ENCODE peak calls at places on chromosomes 1 and 21, in nine cellular contexts. One of them, this sample, is unnamed.

GRCh38 chr1:20552728-20553571 is 577 bp downstream of the FAM43B start:
- DNase-seq in Peyer's patch: no peak
- DNase-seq in NCI-H526 treated with DMSO at 0.1 percent for 48 hours: no peak
- DNase-seq in ELR: no peak
- DNase-seq in stimulated activated CD8-positive, alpha-beta memory T cell treated with anti-CD3 and anti-CD28 coated beads, Interleukin-4, amount 100 ng/mL, for 24 hours: no peak
- DNase-seq in brain microvascular endothelial cell: no peak
- DNase-seq in ovary: no peak
- DNase-seq in activated CD4-positive, alpha-beta T cell treated with anti-CD3 and anti-CD28 coated beads, Interleukin-2, amount 50 U/mL, for 24 hours: no peak
- DNase-seq in lower leg skin: no peak
- DNase-seq in this sample: no peak

GRCh38 chr1:207823880-207824566 is 72.2 kb downstream of the CD46 start:
- DNase-seq in ovary: peak
- DNase-seq in Peyer's patch: peak
- DNase-seq in NCI-H526 treated with DMSO at 0.1 percent for 48 hours: no peak
- DNase-seq in brain microvascular endothelial cell: peak
- DNase-seq in activated CD4-positive, alpha-beta T cell treated with anti-CD3 and anti-CD28 coated beads, Interleukin-2, amount 50 U/mL, for 24 hours: peak
- DNase-seq in stimulated activated CD8-positive, alpha-beta memory T cell treated with anti-CD3 and anti-CD28 coated beads, Interleukin-4, amount 100 ng/mL, for 24 hours: peak
- DNase-seq in lower leg skin: peak
- DNase-seq in ELR: peak
- DNase-seq in this sample: peak

GRCh38 chr1:101482306-101482705 is 245.5 kb downstream of the S1PR1 start:
- DNase-seq in brain microvascular endothelial cell: no peak
- DNase-seq in activated CD4-positive, alpha-beta T cell treated with anti-CD3 and anti-CD28 coated beads, Interleukin-2, amount 50 U/mL, for 24 hours: no peak
- DNase-seq in lower leg skin: no peak
- DNase-seq in ovary: no peak
- DNase-seq in ELR: no peak
- DNase-seq in NCI-H526 treated with DMSO at 0.1 percent for 48 hours: no peak
- DNase-seq in stimulated activated CD8-positive, alpha-beta memory T cell treated with anti-CD3 and anti-CD28 coated beads, Interleukin-4, amount 100 ng/mL, for 24 hours: no peak
- DNase-seq in Peyer's patch: no peak
- DNase-seq in this sample: no peak

GRCh38 chr1:230385173-230385480 is 41.0 kb downstream of the PGBD5 start:
- DNase-seq in NCI-H526 treated with DMSO at 0.1 percent for 48 hours: no peak
- DNase-seq in brain microvascular endothelial cell: no peak
- DNase-seq in ELR: no peak
- DNase-seq in activated CD4-positive, alpha-beta T cell treated with anti-CD3 and anti-CD28 coated beads, Interleukin-2, amount 50 U/mL, for 24 hours: no peak
- DNase-seq in lower leg skin: no peak
- DNase-seq in ovary: no peak
- DNase-seq in stimulated activated CD8-positive, alpha-beta memory T cell treated with anti-CD3 and anti-CD28 coated beads, Interleukin-4, amount 100 ng/mL, for 24 hours: no peak
- DNase-seq in Peyer's patch: no peak
- DNase-seq in this sample: no peak

GRCh38 chr1:1345384-1345783 is 3.8 kb downstream of the DVL1 start:
- DNase-seq in ELR: peak
- DNase-seq in lower leg skin: no peak
- DNase-seq in ovary: no peak
- DNase-seq in NCI-H526 treated with DMSO at 0.1 percent for 48 hours: no peak
- DNase-seq in stimulated activated CD8-positive, alpha-beta memory T cell treated with anti-CD3 and anti-CD28 coated beads, Interleukin-4, amount 100 ng/mL, for 24 hours: no peak
- DNase-seq in activated CD4-positive, alpha-beta T cell treated with anti-CD3 and anti-CD28 coated beads, Interleukin-2, amount 50 U/mL, for 24 hours: no peak
- DNase-seq in brain microvascular endothelial cell: no peak
- DNase-seq in Peyer's patch: no peak
- DNase-seq in this sample: no peak

GRCh38 chr1:165075725-165076370 is 280.7 kb downstream of the LMX1A start:
- DNase-seq in lower leg skin: no peak
- DNase-seq in brain microvascular endothelial cell: peak
- DNase-seq in ELR: peak
- DNase-seq in activated CD4-positive, alpha-beta T cell treated with anti-CD3 and anti-CD28 coated beads, Interleukin-2, amount 50 U/mL, for 24 hours: no peak
- DNase-seq in Peyer's patch: no peak
- DNase-seq in NCI-H526 treated with DMSO at 0.1 percent for 48 hours: peak
- DNase-seq in ovary: no peak
- DNase-seq in stimulated activated CD8-positive, alpha-beta memory T cell treated with anti-CD3 and anti-CD28 coated beads, Interleukin-4, amount 100 ng/mL, for 24 hours: no peak
- DNase-seq in this sample: peak

GRCh38 chr1:181151378-181152326 is 63.2 kb downstream of the IER5 start:
- DNase-seq in stimulated activated CD8-positive, alpha-beta memory T cell treated with anti-CD3 and anti-CD28 coated beads, Interleukin-4, amount 100 ng/mL, for 24 hours: no peak
- DNase-seq in Peyer's patch: no peak
- DNase-seq in lower leg skin: no peak
- DNase-seq in brain microvascular endothelial cell: no peak
- DNase-seq in ELR: peak
- DNase-seq in NCI-H526 treated with DMSO at 0.1 percent for 48 hours: no peak
- DNase-seq in ovary: no peak
- DNase-seq in activated CD4-positive, alpha-beta T cell treated with anti-CD3 and anti-CD28 coated beads, Interleukin-2, amount 50 U/mL, for 24 hours: no peak
- DNase-seq in this sample: no peak

GRCh38 chr1:59384443-59384842 is 87.5 kb downstream of the FGGY start:
- DNase-seq in brain microvascular endothelial cell: no peak
- DNase-seq in ovary: no peak
- DNase-seq in NCI-H526 treated with DMSO at 0.1 percent for 48 hours: no peak
- DNase-seq in lower leg skin: no peak
- DNase-seq in activated CD4-positive, alpha-beta T cell treated with anti-CD3 and anti-CD28 coated beads, Interleukin-2, amount 50 U/mL, for 24 hours: no peak
- DNase-seq in ELR: no peak
- DNase-seq in stimulated activated CD8-positive, alpha-beta memory T cell treated with anti-CD3 and anti-CD28 coated beads, Interleukin-4, amount 100 ng/mL, for 24 hours: no peak
- DNase-seq in Peyer's patch: no peak
- DNase-seq in this sample: no peak

GRCh38 chr1:6098303-6099215 is 52.9 kb downstream of the KCNAB2 start:
- DNase-seq in ovary: no peak
- DNase-seq in ELR: peak
- DNase-seq in NCI-H526 treated with DMSO at 0.1 percent for 48 hours: no peak
- DNase-seq in activated CD4-positive, alpha-beta T cell treated with anti-CD3 and anti-CD28 coated beads, Interleukin-2, amount 50 U/mL, for 24 hours: no peak
- DNase-seq in Peyer's patch: peak
- DNase-seq in brain microvascular endothelial cell: no peak
- DNase-seq in stimulated activated CD8-positive, alpha-beta memory T cell treated with anti-CD3 and anti-CD28 coated beads, Interleukin-4, amount 100 ng/mL, for 24 hours: no peak
- DNase-seq in lower leg skin: no peak
- DNase-seq in this sample: peak

GRCh38 chr1:10899490-10900264 is 103.2 kb upstream of the CASZ1 start:
- DNase-seq in Peyer's patch: no peak
- DNase-seq in stimulated activated CD8-positive, alpha-beta memory T cell treated with anti-CD3 and anti-CD28 coated beads, Interleukin-4, amount 100 ng/mL, for 24 hours: no peak
- DNase-seq in ELR: no peak
- DNase-seq in activated CD4-positive, alpha-beta T cell treated with anti-CD3 and anti-CD28 coated beads, Interleukin-2, amount 50 U/mL, for 24 hours: no peak
- DNase-seq in brain microvascular endothelial cell: no peak
- DNase-seq in ovary: no peak
- DNase-seq in NCI-H526 treated with DMSO at 0.1 percent for 48 hours: no peak
- DNase-seq in lower leg skin: no peak
- DNase-seq in this sample: no peak

GRCh38 chr1:56399326-56400292 is 179.8 kb downstream of the PLPP3 start:
- DNase-seq in stimulated activated CD8-positive, alpha-beta memory T cell treated with anti-CD3 and anti-CD28 coated beads, Interleukin-4, amount 100 ng/mL, for 24 hours: no peak
- DNase-seq in ovary: no peak
- DNase-seq in activated CD4-positive, alpha-beta T cell treated with anti-CD3 and anti-CD28 coated beads, Interleukin-2, amount 50 U/mL, for 24 hours: no peak
- DNase-seq in lower leg skin: no peak
- DNase-seq in brain microvascular endothelial cell: no peak
- DNase-seq in Peyer's patch: no peak
- DNase-seq in ELR: no peak
- DNase-seq in NCI-H526 treated with DMSO at 0.1 percent for 48 hours: no peak
- DNase-seq in this sample: no peak

GRCh38 chr1:162471290-162471853 is 26.2 kb upstream of the UHMK1 start:
- DNase-seq in Peyer's patch: no peak
- DNase-seq in NCI-H526 treated with DMSO at 0.1 percent for 48 hours: no peak
- DNase-seq in lower leg skin: no peak
- DNase-seq in ovary: no peak
- DNase-seq in ELR: no peak
- DNase-seq in activated CD4-positive, alpha-beta T cell treated with anti-CD3 and anti-CD28 coated beads, Interleukin-2, amount 50 U/mL, for 24 hours: no peak
- DNase-seq in stimulated activated CD8-positive, alpha-beta memory T cell treated with anti-CD3 and anti-CD28 coated beads, Interleukin-4, amount 100 ng/mL, for 24 hours: no peak
- DNase-seq in brain microvascular endothelial cell: no peak
- DNase-seq in this sample: no peak

GRCh38 chr1:228011721-228012311 is 5.0 kb downstream of the WNT3A start:
- DNase-seq in NCI-H526 treated with DMSO at 0.1 percent for 48 hours: no peak
- DNase-seq in ovary: peak
- DNase-seq in activated CD4-positive, alpha-beta T cell treated with anti-CD3 and anti-CD28 coated beads, Interleukin-2, amount 50 U/mL, for 24 hours: no peak
- DNase-seq in Peyer's patch: peak
- DNase-seq in brain microvascular endothelial cell: no peak
- DNase-seq in stimulated activated CD8-positive, alpha-beta memory T cell treated with anti-CD3 and anti-CD28 coated beads, Interleukin-4, amount 100 ng/mL, for 24 hours: no peak
- DNase-seq in ELR: no peak
- DNase-seq in lower leg skin: peak
- DNase-seq in this sample: no peak

GRCh38 chr21:33640697-33641338 is 723 bp downstream of the CRYZL1 start:
- DNase-seq in stimulated activated CD8-positive, alpha-beta memory T cell treated with anti-CD3 and anti-CD28 coated beads, Interleukin-4, amount 100 ng/mL, for 24 hours: no peak
- DNase-seq in Peyer's patch: no peak
- DNase-seq in NCI-H526 treated with DMSO at 0.1 percent for 48 hours: no peak
- DNase-seq in ovary: no peak
- DNase-seq in brain microvascular endothelial cell: no peak
- DNase-seq in ELR: peak
- DNase-seq in lower leg skin: no peak
- DNase-seq in activated CD4-positive, alpha-beta T cell treated with anti-CD3 and anti-CD28 coated beads, Interleukin-2, amount 50 U/mL, for 24 hours: no peak
- DNase-seq in this sample: peak

GRCh38 chr1:46448109-46448911 is 41.3 kb upstream of the DMBX1 start:
- DNase-seq in ovary: no peak
- DNase-seq in stimulated activated CD8-positive, alpha-beta memory T cell treated with anti-CD3 and anti-CD28 coated beads, Interleukin-4, amount 100 ng/mL, for 24 hours: no peak
- DNase-seq in lower leg skin: no peak
- DNase-seq in activated CD4-positive, alpha-beta T cell treated with anti-CD3 and anti-CD28 coated beads, Interleukin-2, amount 50 U/mL, for 24 hours: no peak
- DNase-seq in Peyer's patch: no peak
- DNase-seq in NCI-H526 treated with DMSO at 0.1 percent for 48 hours: no peak
- DNase-seq in ELR: no peak
- DNase-seq in brain microvascular endothelial cell: no peak
- DNase-seq in this sample: no peak

GRCh38 chr1:43446881-43447835 is 6.6 kb downstream of the HYI start:
- DNase-seq in activated CD4-positive, alpha-beta T cell treated with anti-CD3 and anti-CD28 coated beads, Interleukin-2, amount 50 U/mL, for 24 hours: no peak
- DNase-seq in ELR: no peak
- DNase-seq in stimulated activated CD8-positive, alpha-beta memory T cell treated with anti-CD3 and anti-CD28 coated beads, Interleukin-4, amount 100 ng/mL, for 24 hours: no peak
- DNase-seq in NCI-H526 treated with DMSO at 0.1 percent for 48 hours: no peak
- DNase-seq in lower leg skin: peak
- DNase-seq in ovary: peak
- DNase-seq in brain microvascular endothelial cell: no peak
- DNase-seq in Peyer's patch: no peak
- DNase-seq in this sample: no peak

GRCh38 chr1:24418898-24419628 is 3.5 kb downstream of the NIPAL3 start:
- DNase-seq in ovary: no peak
- DNase-seq in stimulated activated CD8-positive, alpha-beta memory T cell treated with anti-CD3 and anti-CD28 coated beads, Interleukin-4, amount 100 ng/mL, for 24 hours: no peak
- DNase-seq in Peyer's patch: peak
- DNase-seq in brain microvascular endothelial cell: no peak
- DNase-seq in activated CD4-positive, alpha-beta T cell treated with anti-CD3 and anti-CD28 coated beads, Interleukin-2, amount 50 U/mL, for 24 hours: no peak
- DNase-seq in ELR: no peak
- DNase-seq in lower leg skin: no peak
- DNase-seq in NCI-H526 treated with DMSO at 0.1 percent for 48 hours: no peak
- DNase-seq in this sample: no peak

GRCh38 chr1:192485692-192486436 is 89.7 kb upstream of the RGS1 start:
- DNase-seq in lower leg skin: no peak
- DNase-seq in stimulated activated CD8-positive, alpha-beta memory T cell treated with anti-CD3 and anti-CD28 coated beads, Interleukin-4, amount 100 ng/mL, for 24 hours: no peak
- DNase-seq in ovary: peak
- DNase-seq in activated CD4-positive, alpha-beta T cell treated with anti-CD3 and anti-CD28 coated beads, Interleukin-2, amount 50 U/mL, for 24 hours: no peak
- DNase-seq in NCI-H526 treated with DMSO at 0.1 percent for 48 hours: no peak
- DNase-seq in Peyer's patch: no peak
- DNase-seq in brain microvascular endothelial cell: peak
- DNase-seq in ELR: peak
- DNase-seq in this sample: peak

GRCh38 chr1:27773732-27774445 is 870 bp downstream of the STX12 start:
- DNase-seq in stimulated activated CD8-positive, alpha-beta memory T cell treated with anti-CD3 and anti-CD28 coated beads, Interleukin-4, amount 100 ng/mL, for 24 hours: no peak
- DNase-seq in NCI-H526 treated with DMSO at 0.1 percent for 48 hours: no peak
- DNase-seq in ovary: no peak
- DNase-seq in brain microvascular endothelial cell: peak
- DNase-seq in Peyer's patch: no peak
- DNase-seq in ELR: peak
- DNase-seq in lower leg skin: no peak
- DNase-seq in activated CD4-positive, alpha-beta T cell treated with anti-CD3 and anti-CD28 coated beads, Interleukin-2, amount 50 U/mL, for 24 hours: peak
- DNase-seq in this sample: no peak

GRCh38 chr1:66455446-66455845 is 78.5 kb upstream of the SGIP1 start:
- DNase-seq in activated CD4-positive, alpha-beta T cell treated with anti-CD3 and anti-CD28 coated beads, Interleukin-2, amount 50 U/mL, for 24 hours: no peak
- DNase-seq in stimulated activated CD8-positive, alpha-beta memory T cell treated with anti-CD3 and anti-CD28 coated beads, Interleukin-4, amount 100 ng/mL, for 24 hours: no peak
- DNase-seq in ELR: no peak
- DNase-seq in brain microvascular endothelial cell: no peak
- DNase-seq in ovary: no peak
- DNase-seq in Peyer's patch: no peak
- DNase-seq in NCI-H526 treated with DMSO at 0.1 percent for 48 hours: no peak
- DNase-seq in lower leg skin: no peak
- DNase-seq in this sample: no peak

GRCh38 chr1:17731460-17731859 is 23.7 kb upstream of the ACTL8 start:
- DNase-seq in stimulated activated CD8-positive, alpha-beta memory T cell treated with anti-CD3 and anti-CD28 coated beads, Interleukin-4, amount 100 ng/mL, for 24 hours: no peak
- DNase-seq in lower leg skin: no peak
- DNase-seq in NCI-H526 treated with DMSO at 0.1 percent for 48 hours: no peak
- DNase-seq in ELR: no peak
- DNase-seq in brain microvascular endothelial cell: no peak
- DNase-seq in Peyer's patch: no peak
- DNase-seq in activated CD4-positive, alpha-beta T cell treated with anti-CD3 and anti-CD28 coated beads, Interleukin-2, amount 50 U/mL, for 24 hours: no peak
- DNase-seq in ovary: no peak
- DNase-seq in this sample: no peak

GRCh38 chr1:204429746-204430145 is 18.1 kb upstream of the PPP1R15B start:
- DNase-seq in activated CD4-positive, alpha-beta T cell treated with anti-CD3 and anti-CD28 coated beads, Interleukin-2, amount 50 U/mL, for 24 hours: no peak
- DNase-seq in brain microvascular endothelial cell: no peak
- DNase-seq in lower leg skin: peak
- DNase-seq in ovary: no peak
- DNase-seq in NCI-H526 treated with DMSO at 0.1 percent for 48 hours: no peak
- DNase-seq in Peyer's patch: no peak
- DNase-seq in ELR: no peak
- DNase-seq in stimulated activated CD8-positive, alpha-beta memory T cell treated with anti-CD3 and anti-CD28 coated beads, Interleukin-4, amount 100 ng/mL, for 24 hours: no peak
- DNase-seq in this sample: no peak

GRCh38 chr1:14713077-14713476 is 114.6 kb downstream of the KAZN start:
- DNase-seq in ELR: no peak
- DNase-seq in Peyer's patch: no peak
- DNase-seq in brain microvascular endothelial cell: no peak
- DNase-seq in activated CD4-positive, alpha-beta T cell treated with anti-CD3 and anti-CD28 coated beads, Interleukin-2, amount 50 U/mL, for 24 hours: no peak
- DNase-seq in stimulated activated CD8-positive, alpha-beta memory T cell treated with anti-CD3 and anti-CD28 coated beads, Interleukin-4, amount 100 ng/mL, for 24 hours: no peak
- DNase-seq in NCI-H526 treated with DMSO at 0.1 percent for 48 hours: no peak
- DNase-seq in ovary: no peak
- DNase-seq in lower leg skin: no peak
- DNase-seq in this sample: no peak

GRCh38 chr1:42176902-42177519 is 12.5 kb upstream of the GUCA2A start:
- DNase-seq in ovary: no peak
- DNase-seq in ELR: peak
- DNase-seq in brain microvascular endothelial cell: peak
- DNase-seq in activated CD4-positive, alpha-beta T cell treated with anti-CD3 and anti-CD28 coated beads, Interleukin-2, amount 50 U/mL, for 24 hours: no peak
- DNase-seq in lower leg skin: no peak
- DNase-seq in stimulated activated CD8-positive, alpha-beta memory T cell treated with anti-CD3 and anti-CD28 coated beads, Interleukin-4, amount 100 ng/mL, for 24 hours: no peak
- DNase-seq in NCI-H526 treated with DMSO at 0.1 percent for 48 hours: peak
- DNase-seq in Peyer's patch: no peak
- DNase-seq in this sample: peak

GRCh38 chr1:29703596-29703995 is 467.3 kb downstream of the PTPRU start:
- DNase-seq in stimulated activated CD8-positive, alpha-beta memory T cell treated with anti-CD3 and anti-CD28 coated beads, Interleukin-4, amount 100 ng/mL, for 24 hours: no peak
- DNase-seq in NCI-H526 treated with DMSO at 0.1 percent for 48 hours: peak
- DNase-seq in activated CD4-positive, alpha-beta T cell treated with anti-CD3 and anti-CD28 coated beads, Interleukin-2, amount 50 U/mL, for 24 hours: no peak
- DNase-seq in Peyer's patch: no peak
- DNase-seq in ovary: no peak
- DNase-seq in ELR: peak
- DNase-seq in lower leg skin: no peak
- DNase-seq in brain microvascular endothelial cell: peak
- DNase-seq in this sample: peak

GRCh38 chr1:185528084-185528656 is 206.0 kb upstream of the HMCN1 start:
- DNase-seq in activated CD4-positive, alpha-beta T cell treated with anti-CD3 and anti-CD28 coated beads, Interleukin-2, amount 50 U/mL, for 24 hours: no peak
- DNase-seq in lower leg skin: no peak
- DNase-seq in brain microvascular endothelial cell: no peak
- DNase-seq in ELR: no peak
- DNase-seq in stimulated activated CD8-positive, alpha-beta memory T cell treated with anti-CD3 and anti-CD28 coated beads, Interleukin-4, amount 100 ng/mL, for 24 hours: no peak
- DNase-seq in ovary: no peak
- DNase-seq in NCI-H526 treated with DMSO at 0.1 percent for 48 hours: no peak
- DNase-seq in Peyer's patch: no peak
- DNase-seq in this sample: no peak

GRCh38 chr1:6440198-6441126 is 15.9 kb downstream of the ESPN start:
- DNase-seq in ovary: no peak
- DNase-seq in activated CD4-positive, alpha-beta T cell treated with anti-CD3 and anti-CD28 coated beads, Interleukin-2, amount 50 U/mL, for 24 hours: no peak
- DNase-seq in ELR: peak
- DNase-seq in brain microvascular endothelial cell: no peak
- DNase-seq in Peyer's patch: peak
- DNase-seq in NCI-H526 treated with DMSO at 0.1 percent for 48 hours: peak
- DNase-seq in lower leg skin: no peak
- DNase-seq in stimulated activated CD8-positive, alpha-beta memory T cell treated with anti-CD3 and anti-CD28 coated beads, Interleukin-4, amount 100 ng/mL, for 24 hours: peak
- DNase-seq in this sample: peak

GRCh38 chr1:233193741-233194140 is 101.8 kb downstream of the PCNX2 start:
- DNase-seq in ovary: no peak
- DNase-seq in NCI-H526 treated with DMSO at 0.1 percent for 48 hours: no peak
- DNase-seq in Peyer's patch: no peak
- DNase-seq in activated CD4-positive, alpha-beta T cell treated with anti-CD3 and anti-CD28 coated beads, Interleukin-2, amount 50 U/mL, for 24 hours: no peak
- DNase-seq in stimulated activated CD8-positive, alpha-beta memory T cell treated with anti-CD3 and anti-CD28 coated beads, Interleukin-4, amount 100 ng/mL, for 24 hours: no peak
- DNase-seq in lower leg skin: no peak
- DNase-seq in brain microvascular endothelial cell: no peak
- DNase-seq in ELR: no peak
- DNase-seq in this sample: no peak

GRCh38 chr1:13600762-13601483 is 17.3 kb downstream of the PDPN start:
- DNase-seq in lower leg skin: no peak
- DNase-seq in NCI-H526 treated with DMSO at 0.1 percent for 48 hours: no peak
- DNase-seq in ovary: no peak
- DNase-seq in ELR: no peak
- DNase-seq in activated CD4-positive, alpha-beta T cell treated with anti-CD3 and anti-CD28 coated beads, Interleukin-2, amount 50 U/mL, for 24 hours: no peak
- DNase-seq in Peyer's patch: no peak
- DNase-seq in brain microvascular endothelial cell: no peak
- DNase-seq in stimulated activated CD8-positive, alpha-beta memory T cell treated with anti-CD3 and anti-CD28 coated beads, Interleukin-4, amount 100 ng/mL, for 24 hours: no peak
- DNase-seq in this sample: no peak

GRCh38 chr1:19059773-19060172 is 103.3 kb upstream of the IFFO2 start:
- DNase-seq in ELR: no peak
- DNase-seq in ovary: no peak
- DNase-seq in NCI-H526 treated with DMSO at 0.1 percent for 48 hours: no peak
- DNase-seq in Peyer's patch: no peak
- DNase-seq in lower leg skin: no peak
- DNase-seq in brain microvascular endothelial cell: no peak
- DNase-seq in stimulated activated CD8-positive, alpha-beta memory T cell treated with anti-CD3 and anti-CD28 coated beads, Interleukin-4, amount 100 ng/mL, for 24 hours: no peak
- DNase-seq in activated CD4-positive, alpha-beta T cell treated with anti-CD3 and anti-CD28 coated beads, Interleukin-2, amount 50 U/mL, for 24 hours: no peak
- DNase-seq in this sample: no peak